ENCODE peak calls at places on chromosomes 12 and 14, in five cellular contexts. K is left lung, W is thoracic aorta, D is adrenal gland, Q is hepatocyte. L is an unnamed sample.

GRCh38 chr12:132449565-132450390 is 40.2 kb upstream of the FBRSL1 start:
- DNase-seq in D (no peak), Q (no peak), W (no peak), K (peak; percentile 14), L (no peak)

GRCh38 chr14:75457648-75458165 is 29.9 kb downstream of the JDP2 start:
- DNase-seq in W (no peak), K (no peak), D (no peak), Q (no peak), L (no peak)

GRCh38 chr12:121989266-121989950 is 32.3 kb upstream of the BCL7A start:
- DNase-seq in D (no peak), K (no peak), Q (no peak), W (no peak), L (peak; percentile 10)

GRCh38 chr12:42961395-42961794 is 371.8 kb upstream of the PRICKLE1 start:
- DNase-seq in Q (peak; percentile 9), K (no peak), W (no peak), D (no peak), L (no peak)

GRCh38 chr12:116015525-116015924 is 262.0 kb downstream of the MED13L start:
- DNase-seq in W (no peak), Q (peak; percentile 71), D (peak; percentile 36), K (no peak), L (no peak)

GRCh38 chr12:62632521-62632920 is 165.9 kb downstream of the MON2 start:
- DNase-seq in D (peak; percentile 54), K (peak; percentile 82), Q (peak; percentile 55), W (no peak), L (no peak)

GRCh38 chr14:20501346-20501745 is 4.0 kb upstream of the RNASE10 start:
- DNase-seq in W (no peak), K (no peak), D (no peak), Q (no peak), L (no peak)

GRCh38 chr12:94879542-94879941 is 124.0 kb downstream of the NDUFA12 start:
- DNase-seq in K (no peak), D (no peak), Q (peak; percentile 42), W (no peak), L (no peak)

GRCh38 chr14:26791117-26791806 is 193.4 kb upstream of the NOVA1 start:
- DNase-seq in K (no peak), W (no peak), D (no peak), Q (no peak), L (no peak)

DNA sequence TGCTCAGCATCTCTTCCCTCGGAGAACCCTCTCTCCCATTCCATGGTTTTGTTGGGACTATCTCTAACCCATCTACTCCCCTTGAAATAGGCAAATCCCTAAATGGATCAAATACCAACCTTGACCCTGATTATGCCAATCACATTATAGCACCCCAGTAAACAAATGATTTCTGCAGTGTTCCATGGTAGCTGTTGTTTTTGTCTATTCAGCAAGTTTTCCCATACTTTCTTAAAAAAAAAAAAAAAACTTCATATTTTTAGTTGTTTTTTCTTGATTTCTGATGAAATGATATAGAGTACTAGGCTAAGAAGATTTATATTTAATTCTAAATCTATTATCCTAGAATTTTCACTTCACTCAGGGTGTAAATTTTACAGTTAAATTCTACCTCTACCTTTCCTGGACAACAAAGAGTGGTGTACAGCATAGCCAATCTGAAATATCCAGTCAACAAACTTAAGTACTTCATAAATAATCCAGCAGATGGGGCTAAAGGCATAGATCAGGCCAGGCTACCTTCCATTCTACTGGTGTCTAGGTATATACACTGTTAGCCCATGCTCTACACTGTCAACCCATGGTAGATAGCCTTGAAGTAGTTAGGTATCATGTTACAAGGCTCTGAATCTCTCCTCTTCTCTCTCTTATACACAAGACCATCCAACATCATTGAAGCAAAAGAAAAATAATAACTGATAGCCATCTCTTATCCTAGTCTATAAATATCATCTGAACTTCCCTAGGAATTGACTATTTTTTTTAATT is 82.2 kb downstream of the PLEKHG7 start:
- DNase-seq in K (no peak), D (no peak), Q (peak; percentile 82), W (no peak), L (no peak)
- TF ChIP-seq CTCF in K (peak; percentile 39), D (peak; percentile 74), Q (peak; percentile 63), W (peak; percentile 40), L (peak; percentile 68)

DNA sequence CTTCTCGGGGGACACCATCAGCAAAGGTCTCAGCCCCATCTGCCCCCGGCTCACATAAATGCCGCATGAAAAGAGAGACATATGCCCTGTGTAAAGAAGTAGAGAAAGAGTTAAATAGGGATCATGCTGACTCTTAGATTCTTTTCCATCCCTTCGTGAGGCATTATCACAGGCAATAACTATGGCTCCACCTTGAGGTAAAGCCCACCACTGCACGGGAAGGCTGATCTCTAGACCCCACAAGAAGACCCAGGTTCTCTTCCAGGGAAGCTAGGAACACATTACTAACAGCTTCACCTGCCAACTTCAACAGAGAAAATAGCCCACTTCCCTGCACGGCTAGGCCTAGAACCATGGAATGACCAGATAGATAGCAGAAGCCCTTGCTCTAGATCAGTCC is 14.1 kb upstream of the NOP2 start:
- DNase-seq in Q (no peak), W (no peak), D (no peak), K (no peak), L (no peak)
- TF ChIP-seq CTCF in Q (peak; percentile 10), W (no peak), D (no peak), K (no peak), L (no peak)

GRCh38 chr12:870378-870777 is 79.1 kb downstream of the RAD52 start:
- DNase-seq in W (no peak), Q (no peak), K (no peak), D (no peak), L (no peak)

GRCh38 chr12:868722-869121 is 80.8 kb downstream of the RAD52 start:
- DNase-seq in W (no peak), K (no peak), Q (no peak), D (no peak), L (no peak)

GRCh38 chr12:863285-863684 is 86.2 kb downstream of the RAD52 start:
- DNase-seq in K (no peak), Q (no peak), D (no peak), W (no peak), L (no peak)

GRCh38 chr12:865614-866013 is 83.9 kb downstream of the RAD52 start:
- DNase-seq in D (no peak), K (no peak), Q (no peak), W (no peak), L (no peak)

DNA sequence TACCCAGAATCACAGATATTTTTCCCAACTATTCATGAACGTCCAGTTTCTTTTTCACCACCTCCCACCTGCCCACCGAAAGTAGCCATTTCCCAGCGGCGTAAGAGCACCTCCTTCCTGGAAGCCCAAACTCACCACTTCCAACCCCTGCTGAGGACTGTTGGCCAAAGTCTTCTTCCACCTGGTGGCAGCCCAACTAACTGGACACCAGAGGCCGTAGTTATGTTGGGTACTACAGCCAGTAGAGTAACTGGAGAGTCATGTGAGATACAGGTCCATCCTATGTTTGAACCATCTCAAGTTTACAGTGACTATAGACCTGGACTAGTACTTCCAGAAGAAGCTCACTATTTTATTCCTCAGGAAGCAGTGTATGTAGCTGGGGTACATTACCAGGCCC is 81.6 kb downstream of the RAD52 start:
- DNase-seq in Q (no peak), D (no peak), K (no peak), W (no peak), L (no peak)
- TF ChIP-seq CTCF in Q (no peak), D (no peak), K (no peak), W (no peak), L (no peak)

DNA sequence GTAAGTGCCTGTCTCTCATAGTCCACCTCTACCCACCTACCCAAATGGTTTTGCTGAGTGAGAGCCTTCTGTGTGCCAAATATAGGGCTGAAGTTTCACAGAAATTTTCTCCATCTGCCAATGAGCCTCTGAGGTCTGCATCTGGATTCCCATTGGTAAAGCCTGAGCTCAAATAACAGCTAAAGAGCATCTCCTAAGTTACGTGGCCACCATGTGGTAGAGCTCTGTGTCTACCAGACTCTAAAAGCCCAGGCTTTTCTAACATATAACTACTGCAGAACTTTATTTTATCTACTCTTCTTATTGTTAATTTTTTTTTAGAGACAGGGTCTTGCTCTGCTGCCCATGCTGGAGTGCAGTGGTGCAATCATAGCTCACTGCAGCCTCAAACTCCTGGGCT is 16.0 kb downstream of the AMDHD1 start:
- DNase-seq in Q (no peak), D (no peak), W (no peak), K (no peak), L (no peak)
- TF ChIP-seq CTCF in Q (peak; percentile 15), D (no peak), W (no peak), K (no peak), L (no peak)

GRCh38 chr12:80412343-80412953 is 31.6 kb upstream of the PTPRQ start:
- DNase-seq in Q (peak; percentile 80), K (no peak), D (no peak), W (no peak), L (no peak)
- TF ChIP-seq CTCF in Q (peak; percentile 85), K (peak; percentile 43), D (peak; percentile 63), W (peak; percentile 77), L (peak; percentile 79)

DNA sequence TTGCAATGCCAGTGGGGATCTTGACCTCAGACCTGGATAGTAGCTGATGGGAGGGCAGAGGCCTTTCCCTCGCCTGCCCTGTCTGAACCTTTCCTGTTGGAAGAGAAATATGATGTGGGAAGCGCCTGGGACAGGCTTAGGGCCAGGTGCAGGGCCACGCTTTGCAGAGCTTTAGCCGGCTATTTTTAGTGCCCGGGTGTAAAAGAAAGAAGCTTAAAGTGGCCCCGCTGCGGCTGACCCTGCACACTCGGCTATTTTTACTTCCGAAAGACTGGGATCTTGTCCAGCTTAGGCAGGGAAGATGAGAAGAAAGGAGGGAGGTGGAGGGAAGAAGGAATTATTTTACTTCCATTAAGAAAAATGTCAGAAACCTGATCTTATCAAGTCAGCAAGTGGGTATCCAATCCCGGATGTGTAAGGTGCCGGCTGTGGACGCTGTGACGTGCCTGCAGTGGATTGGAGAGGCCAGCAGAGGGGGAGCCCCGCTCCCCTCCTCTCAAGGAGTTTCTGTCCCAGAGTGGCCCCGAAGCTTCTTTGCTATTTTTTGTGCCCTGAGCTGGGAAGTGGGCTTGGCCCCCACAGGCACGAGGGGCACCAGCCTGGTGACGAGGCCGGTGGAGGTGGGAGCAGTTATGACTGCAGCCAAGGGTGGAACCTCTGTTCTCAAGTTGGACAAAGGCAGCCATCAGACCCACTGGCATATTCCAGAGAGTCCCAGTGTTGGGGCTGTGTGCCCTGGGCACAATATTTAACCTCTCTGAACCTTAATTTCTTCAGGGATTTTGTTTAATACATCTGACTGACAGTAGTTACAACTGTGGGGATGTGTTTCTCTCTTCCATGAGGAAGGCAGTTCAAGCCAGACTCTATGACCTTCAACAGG is 97.7 kb downstream of the ESRRB start:
- DNase-seq in K (no peak), W (no peak), D (peak; percentile 23), Q (no peak), L (no peak)
- TF ChIP-seq CTCF in K (peak; percentile 15), W (no peak), D (peak; percentile 15), Q (peak; percentile 6), L (no peak)

GRCh38 chr12:52083638-52083996 is 4.1 kb downstream of the SMIM41 start:
- DNase-seq in D (no peak), Q (no peak), K (no peak), W (no peak), L (no peak)
- TF ChIP-seq CTCF in D (no peak), Q (no peak), K (peak; percentile 45), W (no peak), L (peak; percentile 63)

L was measured in CD14-positive monocyte.